ENCODE peak calls at places on chromosome 1, in nine cellular contexts. E is NCI-H2081; I is GM20000; S is psoas muscle; L is AG10803; B is activated T-cell treated with anti-CD3 and anti-CD28 coated beads, Interleukin-2, amount 50 U/mL, for 4 hours; F is NCI-H774; G is mucosa of gallbladder; J is H7. O is an unnamed sample.
A peak's percentile ranks its signal among the peaks of the same experiment; 100 is the strongest.

GRCh38 chr1:27599605-27600499 is 4.1 kb downstream of the AHDC1 start:
- DNase-seq in L (no peak), E (no peak), F (no peak), G (no peak), B (no peak), S (no peak), J (peak; percentile 86), I (no peak), O (no peak)

GRCh38 chr1:104120488-104120887 is 370.8 kb downstream of the AMY1C start:
- DNase-seq in S (no peak), B (no peak), L (no peak), E (no peak), F (no peak), J (no peak), G (no peak), I (no peak), O (no peak)

GRCh38 chr1:34164510-34165381 is at the start of gene CSMD2:
- DNase-seq in E (peak; percentile 34), F (peak; percentile 81), G (peak; percentile 46), S (peak; percentile 58), L (peak; percentile 74), I (peak; percentile 30), J (peak; percentile 88), B (no peak), O (no peak)

GRCh38 chr1:70487910-70488665 is 77.0 kb downstream of the CTH start:
- DNase-seq in L (no peak), B (no peak), G (no peak), J (peak; percentile 60), E (peak; percentile 21), I (peak; percentile 46), F (peak; percentile 1), S (no peak), O (peak; percentile 65)

GRCh38 chr1:193457676-193458075 is 271.3 kb upstream of the B3GALT2 start:
- DNase-seq in F (peak; percentile 17), S (no peak), L (no peak), B (no peak), J (no peak), G (no peak), E (no peak), I (no peak), O (no peak)

GRCh38 chr1:178263341-178263740 is 169.4 kb downstream of the RASAL2 start:
- DNase-seq in B (no peak), E (no peak), F (no peak), L (peak; percentile 47), G (no peak), S (no peak), J (no peak), I (no peak), O (no peak)

GRCh38 chr1:179883739-179884138 is 1.7 kb downstream of the TOR1AIP1 start:
- DNase-seq in I (peak; percentile 45), S (no peak), L (no peak), E (no peak), F (no peak), B (peak; percentile 62), G (no peak), J (peak; percentile 59), O (peak; percentile 68)

GRCh38 chr1:94101613-94101940 is 19.4 kb downstream of the ABCA4 start:
- DNase-seq in E (no peak), S (no peak), B (no peak), F (no peak), I (no peak), J (no peak), G (no peak), L (no peak), O (no peak)

GRCh38 chr1:18284750-18285532 is 177.3 kb downstream of the IGSF21 start:
- DNase-seq in I (no peak), E (no peak), B (no peak), L (no peak), S (no peak), F (no peak), G (no peak), J (no peak), O (no peak)

O was measured in NAMALWA.